ENCODE peak calls at places on chromosomes 1 and 21, in five cellular contexts. R is neural progenitor cell, Y is WERI-Rb-1, P is cardiac fibroblast, J is breast epithelium. T is an unnamed sample.

GRCh38 chr1:233357595-233358446 is 30.3 kb downstream of the MAP3K21 start:
- DNase-seq in R (no peak), Y (no peak), P (no peak), J (no peak), T (no peak)

GRCh38 chr21:35204850-35205564 is 155.9 kb upstream of the RUNX1 start:
- DNase-seq in R (no peak), Y (no peak), P (peak), J (no peak), T (no peak)

GRCh38 chr1:18811733-18812132 is 47.7 kb downstream of the TAS1R2 start:
- DNase-seq in R (no peak), Y (no peak), P (no peak), J (no peak), T (no peak)

GRCh38 chr1:226061793-226062557 is 541 bp upstream of the H3-3A start:
- DNase-seq in R (peak), Y (peak), P (peak), J (peak), T (peak)

GRCh38 chr1:25100151-25100841 is 132.0 kb downstream of the SYF2 start:
- DNase-seq in R (no peak), Y (no peak), P (no peak), J (no peak), T (no peak)

GRCh38 chr21:37915941-37916794 is at the start of gene KCNJ6:
- DNase-seq in R (peak), Y (peak), P (peak), J (no peak), T (peak)

GRCh38 chr1:25731626-25732370 is 68.2 kb upstream of the SELENON start:
- DNase-seq in R (no peak), Y (no peak), P (no peak), J (no peak), T (no peak)

GRCh38 chr1:35577071-35577998 is 4.2 kb downstream of the TFAP2E start:
- DNase-seq in R (peak), Y (no peak), P (no peak), J (no peak), T (no peak)

GRCh38 chr1:209490013-209490412 is 93.5 kb upstream of the CAMK1G start:
- DNase-seq in R (peak), Y (no peak), P (peak), J (no peak), T (no peak)

GRCh38 chr1:232548651-232549050 is 81.3 kb downstream of the SIPA1L2 start:
- DNase-seq in R (no peak), Y (no peak), P (no peak), J (no peak), T (peak)

GRCh38 chr1:223628233-223628632 is 37.3 kb downstream of the CAPN8 start:
- DNase-seq in R (peak), Y (peak), P (peak), J (no peak), T (peak)

GRCh38 chr1:180981596-180982387 is 40.9 kb downstream of the STX6 start:
- DNase-seq in R (peak), Y (no peak), P (no peak), J (no peak), T (no peak)

GRCh38 chr1:157163273-157164127 is 25.3 kb upstream of the ETV3 start:
- DNase-seq in R (peak), Y (peak), P (peak), J (peak), T (peak)

GRCh38 chr1:175250027-175250426 is 57.5 kb upstream of the KIAA0040 start:
- DNase-seq in R (peak), Y (no peak), P (no peak), J (no peak), T (no peak)

GRCh38 chr1:113780363-113781146 is 21.3 kb upstream of the PHTF1 start:
- DNase-seq in R (no peak), Y (no peak), P (no peak), J (no peak), T (no peak)

GRCh38 chr1:228445867-228446584 is 29.4 kb upstream of the TRIM17 start:
- DNase-seq in R (peak), Y (no peak), P (peak), J (no peak), T (peak)

GRCh38 chr1:1852619-1853414 is 38.1 kb downstream of the GNB1 start:
- DNase-seq in R (no peak), Y (peak), P (no peak), J (no peak), T (no peak)

GRCh38 chr1:51981555-51981954 is 8.9 kb downstream of the RAB3B start:
- DNase-seq in R (no peak), Y (no peak), P (no peak), J (no peak), T (no peak)

GRCh38 chr1:218524986-218525385 is 179.8 kb downstream of the TGFB2 start:
- DNase-seq in R (no peak), Y (no peak), P (no peak), J (no peak), T (no peak)

GRCh38 chr1:219304227-219305226 is 130.8 kb downstream of the LYPLAL1 start:
- DNase-seq in R (no peak), Y (no peak), P (peak), J (no peak), T (no peak)

GRCh38 chr1:55318111-55318817 is 103.1 kb upstream of the USP24 start:
- DNase-seq in R (no peak), Y (no peak), P (no peak), J (no peak), T (no peak)

GRCh38 chr21:34796518-34797201 is 127.9 kb downstream of the CLIC6 start:
- DNase-seq in R (no peak), Y (peak), P (no peak), J (no peak), T (no peak)

GRCh38 chr1:240337795-240338194 is 246.1 kb downstream of the FMN2 start:
- DNase-seq in R (no peak), Y (no peak), P (peak), J (no peak), T (no peak)

GRCh38 chr1:117697220-117697781 is 91.5 kb downstream of the TENT5C start:
- DNase-seq in R (no peak), Y (no peak), P (peak), J (no peak), T (no peak)

GRCh38 chr1:159915571-159916239 is 9.6 kb downstream of the TAGLN2 start:
- DNase-seq in R (no peak), Y (no peak), P (no peak), J (no peak), T (no peak)

GRCh38 chr1:201122321-201123017 is 4.5 kb downstream of the ASCL5 start:
- DNase-seq in R (no peak), Y (peak), P (no peak), J (no peak), T (no peak)

DNA sequence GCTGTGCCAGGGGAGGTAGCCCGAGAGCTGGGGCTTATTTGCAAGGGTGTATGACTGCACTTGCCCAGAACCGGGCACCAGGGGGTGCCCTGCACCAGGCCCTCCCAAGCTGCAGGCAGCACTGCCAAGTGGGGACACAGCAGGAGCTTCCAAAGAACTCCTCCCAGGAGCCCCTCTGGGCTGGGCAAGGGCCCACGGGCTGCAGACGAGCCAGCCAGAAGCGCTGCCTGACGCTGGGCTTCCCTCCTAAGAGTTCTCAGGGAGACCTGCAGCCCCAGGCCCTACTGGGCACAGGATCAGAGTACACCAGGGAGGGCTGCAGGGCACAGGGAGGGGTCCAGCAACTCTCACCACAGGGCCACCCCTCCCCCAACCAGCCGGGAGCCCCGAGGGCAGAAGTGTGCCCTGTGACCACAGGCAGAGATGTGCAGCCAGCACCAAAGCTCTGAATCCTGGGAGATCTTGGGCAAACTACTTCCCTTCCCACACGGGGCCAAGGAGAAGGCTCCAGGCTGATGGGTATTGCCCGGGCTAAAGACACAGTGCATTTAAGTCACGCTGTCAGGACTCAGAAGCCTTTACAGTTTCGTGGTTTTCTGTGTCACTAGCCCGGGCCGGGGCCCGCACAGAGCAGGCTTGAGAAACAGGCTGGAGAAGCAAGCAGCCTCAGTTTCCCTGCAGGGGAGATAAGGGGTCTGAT is 63.4 kb downstream of the KCNAB2 start:
- DNase-seq in R (peak), Y (peak), P (peak), J (no peak), T (peak)
- TF ChIP-seq CTCF in R (peak), Y (peak), P (peak), J (no peak), T (no peak)

DNA sequence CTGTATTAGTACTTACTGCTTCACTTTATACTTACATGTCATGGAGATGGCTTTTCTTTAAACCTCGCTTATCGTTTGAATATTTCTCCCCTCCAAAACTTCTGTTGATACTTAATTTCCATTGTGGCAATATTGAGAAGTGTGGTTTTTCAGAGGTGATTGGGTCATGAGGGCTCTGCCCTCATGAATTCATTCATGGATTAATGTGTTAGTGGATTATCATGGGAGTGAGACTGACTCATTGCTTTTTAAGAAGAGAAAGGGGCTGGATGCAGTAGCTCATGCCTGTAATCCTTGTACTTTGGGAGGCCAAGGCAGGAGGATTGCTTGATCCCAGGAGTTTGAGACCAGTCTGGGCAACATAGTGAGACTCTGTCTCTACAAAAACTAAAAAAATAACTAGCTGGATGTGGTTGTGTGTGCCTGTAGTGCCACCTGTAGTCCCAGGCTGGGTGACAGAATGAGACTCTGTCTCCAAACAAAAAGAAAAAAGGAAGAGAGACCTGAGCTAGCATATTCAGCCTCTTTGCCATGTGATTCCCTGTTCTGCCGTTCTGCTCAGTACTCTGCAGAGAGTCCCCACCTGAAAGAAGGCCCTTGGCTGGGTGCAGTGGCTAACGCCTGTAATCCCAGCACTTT is 30.2 kb downstream of the RABGAP1L start:
- DNase-seq in R (no peak), Y (no peak), P (no peak), J (no peak), T (no peak)
- TF ChIP-seq CTCF in R (no peak), Y (no peak), P (no peak), J (no peak), T (no peak)

GRCh38 chr1:85707990-85708825 is at the start of gene ZNHIT6:
- DNase-seq in R (peak), Y (peak), P (peak), J (peak), T (peak)
- TF ChIP-seq CTCF in R (peak), Y (peak), P (peak), J (peak), T (peak)

GRCh38 chr1:6279066-6279465 is 18.2 kb upstream of the GPR153 start:
- DNase-seq in R (no peak), Y (no peak), P (no peak), J (no peak), T (no peak)

GRCh38 chr1:6279721-6280383 is 19.0 kb upstream of the GPR153 start:
- DNase-seq in R (no peak), Y (no peak), P (no peak), J (no peak), T (no peak)

GRCh38 chr1:6281511-6282402 is 20.9 kb upstream of the GPR153 start:
- DNase-seq in R (no peak), Y (peak), P (no peak), J (no peak), T (no peak)

GRCh38 chr1:6282577-6283270 is 21.8 kb upstream of the GPR153 start:
- DNase-seq in R (no peak), Y (no peak), P (no peak), J (no peak), T (no peak)

DNA sequence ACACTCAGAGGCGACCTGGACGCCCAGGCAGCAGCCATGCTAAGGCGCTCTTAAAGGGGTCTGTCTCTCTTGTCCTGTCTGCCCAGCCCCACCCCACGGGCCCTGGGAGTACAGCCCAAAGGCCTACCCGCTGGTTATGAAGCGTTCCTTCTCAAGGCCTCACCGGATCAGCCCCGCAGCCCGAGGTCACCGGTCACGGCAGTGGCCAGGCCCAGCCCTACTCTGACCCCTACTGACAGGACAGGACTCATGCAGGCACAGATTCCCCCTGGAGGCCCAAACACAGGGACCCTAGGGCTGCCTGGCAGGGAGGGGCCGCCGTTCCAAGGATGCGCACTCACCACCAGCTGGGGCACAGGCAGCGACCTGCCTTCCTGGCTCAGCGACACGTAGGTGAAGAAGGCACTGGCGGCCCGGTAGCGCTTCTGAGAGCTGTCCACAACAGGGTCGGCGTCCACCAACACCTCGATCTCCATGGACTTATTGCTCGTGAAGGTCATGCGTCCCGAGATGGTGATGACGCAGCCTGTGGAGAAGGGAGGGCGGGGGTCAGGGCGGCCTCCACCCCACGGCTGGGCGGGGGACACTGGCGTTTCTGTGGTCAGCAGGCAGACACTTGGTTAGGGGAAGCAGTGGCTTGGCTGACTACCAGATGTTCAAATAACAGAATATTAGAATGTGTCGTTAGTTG is 20.0 kb upstream of the GPR153 start:
- DNase-seq in R (peak), Y (peak), P (peak), J (no peak), T (peak)
- TF ChIP-seq CTCF in R (peak), Y (peak), P (peak), J (no peak), T (peak)

DNA sequence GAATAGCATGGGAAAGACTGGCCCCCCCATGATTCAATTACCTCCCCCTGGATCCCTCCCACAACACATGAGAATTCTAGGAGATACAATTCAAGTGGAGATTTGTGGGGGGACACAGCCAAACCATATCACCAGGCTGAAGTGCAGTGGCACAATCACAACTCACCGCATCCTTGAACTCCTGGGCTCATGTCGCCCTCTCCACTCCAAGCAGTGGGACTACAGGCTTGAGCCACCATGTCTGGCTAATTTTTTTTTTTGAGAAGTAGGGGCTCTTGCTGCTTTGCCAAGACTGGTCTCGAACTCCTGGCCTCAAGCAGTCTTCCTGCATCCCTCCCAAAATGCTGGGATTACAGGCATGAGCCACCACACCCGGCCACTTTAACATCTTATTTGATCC is 27.0 kb upstream of the ACTL8 start:
- DNase-seq in R (no peak), Y (no peak), P (no peak), J (no peak), T (no peak)
- TF ChIP-seq CTCF in R (no peak), Y (peak), P (no peak), J (no peak), T (no peak)

GRCh38 chr21:43930074-43930847 is 65.2 kb downstream of the AGPAT3 start:
- DNase-seq in R (no peak), Y (no peak), P (no peak), J (no peak), T (no peak)
- TF ChIP-seq CTCF in R (no peak), Y (peak), P (no peak), J (no peak), T (no peak)

GRCh38 chr1:27127419-27127818 is 27.5 kb downstream of the SLC9A1 start:
- DNase-seq in R (peak), Y (no peak), P (no peak), J (no peak), T (no peak)
- TF ChIP-seq CTCF in R (peak), Y (peak), P (peak), J (no peak), T (peak)

GRCh38 chr1:109628540-109629321 is 9.1 kb downstream of the AMPD2 start:
- DNase-seq in R (no peak), Y (no peak), P (no peak), J (no peak), T (no peak)

GRCh38 chr1:109631513-109632260 is 12.1 kb downstream of the AMPD2 start:
- DNase-seq in R (no peak), Y (no peak), P (no peak), J (no peak), T (no peak)

GRCh38 chr1:109629372-109630030 is 9.9 kb downstream of the AMPD2 start:
- DNase-seq in R (no peak), Y (no peak), P (no peak), J (no peak), T (no peak)

GRCh38 chr1:109630881-109631512 is 11.4 kb downstream of the AMPD2 start:
- DNase-seq in R (no peak), Y (no peak), P (no peak), J (no peak), T (no peak)

DNA sequence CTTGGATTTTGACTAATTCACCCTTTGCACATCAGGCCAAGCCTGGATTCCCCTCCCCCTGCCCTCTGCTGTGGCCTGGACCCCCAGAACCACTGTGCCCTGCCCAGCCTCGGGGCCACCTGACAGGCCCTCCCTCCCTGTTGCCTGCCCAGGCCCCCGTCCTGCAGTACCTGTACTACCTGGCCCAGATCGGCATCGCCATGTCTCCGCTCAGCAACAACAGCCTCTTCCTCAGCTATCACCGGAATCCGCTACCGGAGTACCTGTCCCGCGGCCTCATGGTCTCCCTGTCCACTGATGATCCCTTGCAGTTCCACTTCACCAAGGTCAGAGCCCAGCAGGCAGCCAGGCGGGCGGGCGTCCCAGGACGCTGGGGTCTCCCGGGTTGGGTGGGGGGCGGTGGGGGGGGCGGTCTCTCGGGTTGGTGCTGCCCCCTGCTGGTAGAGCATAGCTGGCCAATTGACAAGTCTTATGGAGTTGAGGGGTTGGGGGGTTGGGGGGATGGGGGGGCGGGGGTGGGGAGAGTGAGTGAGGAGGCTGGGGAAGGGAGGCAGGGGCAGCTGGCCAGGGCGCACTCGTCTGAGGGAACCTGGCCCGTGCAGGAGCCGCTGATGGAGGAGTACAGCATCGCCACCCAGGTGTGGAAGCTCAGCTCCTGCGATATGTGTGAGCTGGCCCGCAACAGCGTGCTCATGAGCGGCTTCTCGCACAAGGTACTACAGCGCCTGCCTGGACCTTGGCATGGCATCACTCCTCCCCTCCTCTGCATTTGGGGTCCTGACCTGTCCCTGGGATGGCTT is 10.6 kb downstream of the AMPD2 start:
- DNase-seq in R (peak), Y (peak), P (no peak), J (no peak), T (no peak)
- TF ChIP-seq CTCF in R (peak), Y (peak), P (peak), J (no peak), T (peak)

GRCh38 chr1:212284332-212284743 is 872 bp upstream of the PPP2R5A start:
- DNase-seq in R (no peak), Y (no peak), P (no peak), J (no peak), T (no peak)

GRCh38 chr1:212284744-212285684 is at the start of gene PPP2R5A:
- DNase-seq in R (peak), Y (peak), P (peak), J (peak), T (peak)

GRCh38 chr1:212287261-212287895 is 2.2 kb downstream of the PPP2R5A start:
- DNase-seq in R (peak), Y (no peak), P (no peak), J (no peak), T (no peak)

GRCh38 chr1:212286437-212287131 is 1.4 kb downstream of the PPP2R5A start:
- DNase-seq in R (peak), Y (no peak), P (peak), J (no peak), T (no peak)

GRCh38 chr1:212285685-212286436 is 651 bp downstream of the PPP2R5A start:
- DNase-seq in R (peak), Y (peak), P (peak), J (peak), T (peak)
- TF ChIP-seq CTCF in R (no peak), Y (no peak), P (no peak), J (no peak), T (no peak)